ENCODE peak calls at places on chromosomes 16 and 17, in five cellular contexts. Z is SW 1271, V is T-helper 9 cell, P is M059J, L is HT1080. G is an unnamed sample.

GRCh38 chr17:63132509-63132911 is 166.5 kb downstream of the TANC2 start:
- DNase-seq in Z (no peak), V (no peak), P (no peak), L (no peak), G (no peak)

GRCh38 chr16:11361751-11362742 is 16.8 kb downstream of the RMI2 start:
- DNase-seq in Z (no peak), V (peak; percentile 8), P (peak; percentile 90), L (peak; percentile 80), G (no peak)

GRCh38 chr16:19384656-19385055 is 33.0 kb upstream of the TMC5 start:
- DNase-seq in Z (no peak), V (no peak), P (peak; percentile 34), L (no peak), G (no peak)

GRCh38 chr16:63913278-63913677 is 1208.6 kb downstream of the CDH11 start:
- DNase-seq in Z (no peak), V (no peak), P (no peak), L (no peak), G (no peak)

GRCh38 chr16:31475949-31476304 is 4.0 kb downstream of the TGFB1I1 start:
- DNase-seq in Z (no peak), V (no peak), P (no peak), L (no peak), G (no peak)

GRCh38 chr17:38981640-38982039 is 14.4 kb upstream of the FBXO47 start:
- DNase-seq in Z (no peak), V (no peak), P (no peak), L (no peak), G (no peak)

GRCh38 chr17:51275381-51275780 is 15.0 kb downstream of the UTP18 start:
- DNase-seq in Z (no peak), V (no peak), P (peak; percentile 68), L (no peak), G (no peak)

GRCh38 chr16:14109782-14110727 is 38.9 kb downstream of the MRTFB start:
- DNase-seq in Z (no peak), V (no peak), P (peak; percentile 33), L (peak; percentile 17), G (no peak)

G was measured in GOT3.